ENCODE peak calls at places on chromosomes 11 and 22, in nine cellular contexts. V, I, B, N, M, W, D, S and E are unnamed samples.

GRCh38 chr11:111586305-111586915 is 15.8 kb upstream of the SIK2 start:
- DNase-seq in D (peak), N (peak), S (no peak), V (peak), B (peak), M (no peak), I (peak), W (peak), E (no peak)

GRCh38 chr11:107078375-107078774 is 60.1 kb upstream of the GUCY1A2 start:
- DNase-seq in S (no peak), M (no peak), B (no peak), N (no peak), W (no peak), D (no peak), V (no peak), I (no peak), E (no peak)

GRCh38 chr11:62573006-62573591 is 592 bp downstream of the EEF1G start:
- DNase-seq in W (no peak), N (no peak), S (peak), V (peak), M (peak), I (no peak), B (no peak), D (no peak), E (peak)

GRCh38 chr11:7573193-7573557 is 59.4 kb downstream of the PPFIBP2 start:
- DNase-seq in N (no peak), D (no peak), V (no peak), W (no peak), M (no peak), B (no peak), S (no peak), I (peak), E (no peak)

GRCh38 chr11:7571640-7572000 is 57.8 kb downstream of the PPFIBP2 start:
- DNase-seq in W (peak), B (peak), D (peak), N (no peak), I (peak), S (peak), V (no peak), M (no peak), E (peak)

GRCh38 chr22:46951973-46952372 is 189.5 kb downstream of the TBC1D22A start:
- DNase-seq in V (no peak), I (no peak), M (no peak), S (no peak), W (no peak), N (no peak), D (peak), B (no peak), E (no peak)

GRCh38 chr11:2443881-2444300 is 423 bp downstream of the TRPM5 start:
- DNase-seq in I (no peak), D (no peak), S (no peak), N (no peak), B (no peak), M (no peak), W (no peak), V (no peak), E (peak)

GRCh38 chr11:102971766-102972165 is 16.2 kb upstream of the MMP13 start:
- DNase-seq in S (no peak), M (no peak), N (no peak), B (no peak), W (no peak), I (peak), V (no peak), D (no peak), E (no peak)

GRCh38 chr11:18754308-18754707 is 28.3 kb upstream of the IGSF22 start:
- DNase-seq in S (peak), N (no peak), W (no peak), B (no peak), M (no peak), I (no peak), V (no peak), D (no peak), E (no peak)

GRCh38 chr22:39419096-39419495 is 19.5 kb downstream of the TAB1 start:
- DNase-seq in I (no peak), D (no peak), N (no peak), B (no peak), V (no peak), W (no peak), S (no peak), M (no peak), E (peak)

GRCh38 chr11:46489668-46490560 is 98.3 kb upstream of the CHRM4 start:
- DNase-seq in D (peak), S (peak), V (peak), M (no peak), W (peak), I (peak), B (peak), N (peak), E (no peak)